ENCODE peak calls at places on chromosomes 13 and 19, in five cellular contexts. P is endothelial cell; O is neural crest cell; F is cardiac fibroblast; A is activated T-helper 9 cell treated with anti-CD3 and anti-CD28 coated beads, Interleukin-2, amount 50 U/mL, for 16 hours. S is an unnamed sample.

GRCh38 chr19:49862411-49863253 is 4.7 kb downstream of the PNKP start:
- DNase-seq in F (no peak), A (no peak), P (peak; percentile 60), O (no peak), S (no peak)

GRCh38 chr19:35887197-35887596 is 13.1 kb downstream of the NFKBID start:
- DNase-seq in O (no peak), F (no peak), P (no peak), A (no peak), S (no peak)

GRCh38 chr19:6218497-6219146 is 61.2 kb downstream of the MLLT1 start:
- DNase-seq in A (peak; percentile 70), F (peak; percentile 86), P (peak; percentile 94), O (peak; percentile 96), S (peak; percentile 88)

GRCh38 chr13:113742000-113742441 is 17.0 kb upstream of the TMEM255B start:
- DNase-seq in P (peak; percentile 37), O (no peak), F (peak; percentile 36), A (no peak), S (no peak)

GRCh38 chr19:10553943-10554381 is 10.3 kb downstream of the ATG4D start:
- DNase-seq in F (no peak), P (no peak), O (no peak), A (no peak), S (no peak)

GRCh38 chr19:7923295-7924191 is 2.4 kb downstream of the CTXN1 start:
- DNase-seq in P (no peak), O (no peak), A (no peak), F (no peak), S (no peak)

GRCh38 chr13:25292301-25292700 is 5.0 kb upstream of the MTMR6 start:
- DNase-seq in A (no peak), P (no peak), F (no peak), O (no peak), S (no peak)

GRCh38 chr19:48668761-48669160 is 4.1 kb downstream of the NTN5 start:
- DNase-seq in P (no peak), F (no peak), A (no peak), O (no peak), S (no peak)

GRCh38 chr13:50915562-50915961 is 6.0 kb downstream of the RNASEH2B start:
- DNase-seq in P (no peak), A (no peak), F (no peak), O (no peak), S (no peak)

GRCh38 chr13:36038785-36039415 is 92.3 kb downstream of the DCLK1 start:
- DNase-seq in P (no peak), F (peak; percentile 82), O (no peak), A (no peak), S (no peak)

GRCh38 chr13:43629691-43630480 is 156.9 kb downstream of the ENOX1 start:
- DNase-seq in P (no peak), O (no peak), F (peak; percentile 25), A (no peak), S (no peak)

GRCh38 chr13:108460043-108460442 is 169.4 kb upstream of the MYO16 start:
- DNase-seq in O (no peak), A (no peak), P (no peak), F (no peak), S (no peak)

GRCh38 chr19:6056801-6057650 is 53.3 kb downstream of the RFX2 start:
- DNase-seq in O (no peak), P (peak; percentile 30), A (no peak), F (peak; percentile 97), S (no peak)

GRCh38 chr19:45417151-45417550 is 6.6 kb downstream of the ERCC1 start:
- DNase-seq in A (no peak), P (no peak), O (no peak), F (no peak), S (no peak)

GRCh38 chr13:29993196-29993595 is 142.8 kb upstream of the UBL3 start:
- DNase-seq in P (no peak), O (no peak), F (no peak), A (no peak), S (no peak)

GRCh38 chr19:48481846-48482639 is 12.9 kb downstream of the CYTH2 start:
- DNase-seq in F (peak; percentile 61), O (no peak), P (no peak), A (no peak), S (no peak)